ENCODE peak calls at places on chromosome 14, in five cellular contexts. Y, Q, C, R and P are unnamed samples.

GRCh38 chr14:66401447-66402095 is 84.6 kb upstream of the CCDC196 start:
- DNase-seq in Y (no peak), Q (no peak), C (no peak), R (peak; percentile 34), P (peak; percentile 39)

GRCh38 chr14:24806061-24806678 is 172.2 kb upstream of the GZMB start:
- DNase-seq in Y (peak; percentile 64), Q (peak; percentile 81), C (no peak), R (peak; percentile 60), P (peak; percentile 71)

GRCh38 chr14:65255029-65255545 is 152.8 kb upstream of the MAX start:
- DNase-seq in Y (peak; percentile 43), Q (no peak), C (no peak), R (peak; percentile 29), P (peak; percentile 96)

GRCh38 chr14:71688576-71688975 is 243.7 kb upstream of the RGS6 start:
- DNase-seq in Y (no peak), Q (no peak), C (no peak), R (no peak), P (peak; percentile 53)

GRCh38 chr14:63777024-63777423 is 49.2 kb upstream of the SGPP1 start:
- DNase-seq in Y (no peak), Q (no peak), C (no peak), R (peak; percentile 51), P (peak; percentile 66)

GRCh38 chr14:77663289-77663688 is 44.5 kb downstream of the ALKBH1 start:
- DNase-seq in Y (no peak), Q (no peak), C (no peak), R (peak; percentile 38), P (peak; percentile 98)

GRCh38 chr14:83689265-83689664 is 1840.7 kb upstream of the FLRT2 start:
- DNase-seq in Y (no peak), Q (no peak), C (no peak), R (no peak), P (no peak)

GRCh38 chr14:96625436-96625945 is 123.3 kb downstream of the PAPOLA start:
- DNase-seq in Y (no peak), Q (no peak), C (no peak), R (no peak), P (no peak)

GRCh38 chr14:98227727-98228111 is 1044.3 kb downstream of the BCL11B start:
- DNase-seq in Y (no peak), Q (no peak), C (no peak), R (no peak), P (no peak)

GRCh38 chr14:79825046-79825521 is 386.2 kb downstream of the DIO2 start:
- DNase-seq in Y (no peak), Q (no peak), C (no peak), R (no peak), P (peak; percentile 38)

GRCh38 chr14:72611956-72612500 is 281.9 kb downstream of the DPF3 start:
- DNase-seq in Y (no peak), Q (no peak), C (no peak), R (no peak), P (no peak)

GRCh38 chr14:105837349-105838063 is 311.1 kb downstream of the TMEM121 start:
- DNase-seq in Y (no peak), Q (no peak), C (no peak), R (no peak), P (no peak)

GRCh38 chr14:77508876-77509275 is 10.3 kb upstream of the ISM2 start:
- DNase-seq in Y (no peak), Q (no peak), C (no peak), R (no peak), P (peak; percentile 72)

GRCh38 chr14:100731846-100732765 is 5.4 kb downstream of the DLK1 start:
- DNase-seq in Y (peak; percentile 42), Q (no peak), C (no peak), R (no peak), P (no peak)

GRCh38 chr14:52834440-52834842 is 43.0 kb upstream of the GNPNAT1 start:
- DNase-seq in Y (no peak), Q (no peak), C (no peak), R (peak; percentile 43), P (peak; percentile 68)

GRCh38 chr14:99215277-99215676 is 56.7 kb downstream of the BCL11B start:
- DNase-seq in Y (no peak), Q (no peak), C (no peak), R (no peak), P (peak; percentile 25)

GRCh38 chr14:33951183-33951840 is 438 bp upstream of the EGLN3 start:
- DNase-seq in Y (no peak), Q (no peak), C (no peak), R (no peak), P (no peak)

GRCh38 chr14:103453791-103454190 is 68.6 kb downstream of the MARK3 start:
- DNase-seq in Y (no peak), Q (no peak), C (no peak), R (no peak), P (no peak)

GRCh38 chr14:92792885-92793284 is 1.2 kb upstream of the GOLGA5 start:
- DNase-seq in Y (peak; percentile 16), Q (no peak), C (no peak), R (peak; percentile 42), P (peak; percentile 71)

GRCh38 chr14:97311411-97311810 is 514.2 kb downstream of the VRK1 start:
- DNase-seq in Y (no peak), Q (no peak), C (no peak), R (no peak), P (no peak)

GRCh38 chr14:92122351-92122677 is 545 bp downstream of the CPSF2 start:
- DNase-seq in Y (no peak), Q (no peak), C (no peak), R (peak; percentile 28), P (no peak)

GRCh38 chr14:68580096-68580640 is 212.7 kb downstream of the ZFP36L1 start:
- DNase-seq in Y (no peak), Q (no peak), C (no peak), R (no peak), P (no peak)

GRCh38 chr14:37592288-37593274 is 2.5 kb downstream of the FOXA1 start:
- DNase-seq in Y (peak; percentile 74), Q (no peak), C (no peak), R (no peak), P (peak; percentile 45)

GRCh38 chr14:99441157-99441870 is 39.3 kb downstream of the SETD3 start:
- DNase-seq in Y (no peak), Q (no peak), C (no peak), R (peak; percentile 23), P (no peak)

GRCh38 chr14:95121911-95122696 is 35.2 kb downstream of the DICER1 start:
- DNase-seq in Y (no peak), Q (no peak), C (no peak), R (no peak), P (no peak)

GRCh38 chr14:65151329-65152010 is 49.2 kb upstream of the MAX start:
- DNase-seq in Y (no peak), Q (no peak), C (no peak), R (no peak), P (no peak)

GRCh38 chr14:61128382-61129167 is 147.5 kb downstream of the SLC38A6 start:
- DNase-seq in Y (no peak), Q (no peak), C (no peak), R (no peak), P (no peak)

GRCh38 chr14:76957224-76957881 is 71.2 kb downstream of the IRF2BPL start:
- DNase-seq in Y (peak; percentile 60), Q (no peak), C (peak; percentile 30), R (no peak), P (no peak)